ENCODE peak calls at places on chromosomes 1 and 21, in four cellular contexts. D is K562, C is HepG2, X is GM12878. Y is an unnamed sample.

GRCh38 chr1:89022167-89022959 is at the start of gene GBP3:
- DNase-seq in X (peak; percentile 33), C (no peak), D (no peak), Y (no peak)

GRCh38 chr21:32426592-32427051 is 14.1 kb downstream of the EVA1C start:
- DNase-seq in D (no peak), C (peak; percentile 23), X (no peak), Y (no peak)

GRCh38 chr1:173937062-173937461 is 19.9 kb upstream of the SERPINC1 start:
- DNase-seq in C (no peak), X (no peak), D (no peak), Y (no peak)

GRCh38 chr1:188022661-188023060 is 1193.9 kb downstream of the PLA2G4A start:
- DNase-seq in C (no peak), X (no peak), D (no peak), Y (no peak)

GRCh38 chr1:228144213-228145049 is 4.4 kb downstream of the GUK1 start:
- DNase-seq in D (peak; percentile 65), X (no peak), C (no peak), Y (no peak)

GRCh38 chr1:92599184-92599583 is 112.5 kb upstream of the GFI1 start:
- DNase-seq in X (no peak), C (peak; percentile 41), D (peak; percentile 30), Y (no peak)

GRCh38 chr1:65958561-65959350 is 166.1 kb downstream of the PDE4B start:
- DNase-seq in D (peak; percentile 55), X (peak; percentile 7), C (peak; percentile 16), Y (peak; percentile 63)

GRCh38 chr1:184535191-184535970 is 148.6 kb downstream of the C1orf21 start:
- DNase-seq in X (no peak), D (no peak), C (no peak), Y (no peak)

GRCh38 chr21:34199121-34199910 is 125.9 kb downstream of the MRPS6 start:
- DNase-seq in D (no peak), C (no peak), X (no peak), Y (no peak)

GRCh38 chr1:1165900-1166421 is 7.7 kb upstream of the TTLL10 start:
- DNase-seq in D (no peak), C (no peak), X (no peak), Y (no peak)

GRCh38 chr1:213987422-213987875 is 324 bp upstream of the PROX1 start:
- DNase-seq in D (no peak), C (no peak), X (no peak), Y (no peak)

GRCh38 chr1:82179162-82179561 is 378.4 kb downstream of the ADGRL2 start:
- DNase-seq in X (no peak), D (no peak), C (no peak), Y (no peak)

GRCh38 chr1:109252167-109252892 is 3.0 kb downstream of the CELSR2 start:
- DNase-seq in D (no peak), C (no peak), X (no peak), Y (no peak)

GRCh38 chr1:119816407-119816806 is 5.1 kb upstream of the REG4 start:
- DNase-seq in C (peak; percentile 87), X (no peak), D (peak; percentile 24), Y (no peak)

GRCh38 chr1:104182251-104182650 is 432.6 kb downstream of the AMY1C start:
- DNase-seq in D (no peak), X (no peak), C (no peak), Y (no peak)

GRCh38 chr1:184888505-184888904 is 85.8 kb downstream of the NIBAN1 start:
- DNase-seq in D (no peak), C (no peak), X (no peak), Y (no peak)

GRCh38 chr1:176364231-176364905 is 98.6 kb upstream of the PAPPA2 start:
- DNase-seq in C (no peak), D (no peak), X (no peak), Y (no peak)

GRCh38 chr1:11453742-11454442 is 25.1 kb upstream of the DISP3 start:
- DNase-seq in X (no peak), C (no peak), D (no peak), Y (no peak)

GRCh38 chr1:179365342-179366092 is at the start of gene AXDND1:
- DNase-seq in X (peak; percentile 70), C (peak; percentile 68), D (peak; percentile 94), Y (peak; percentile 86)

GRCh38 chr21:31173881-31174555 is 135.7 kb upstream of the KRTAP19-8 start:
- DNase-seq in X (no peak), D (no peak), C (no peak), Y (peak; percentile 50)

GRCh38 chr1:64060611-64061302 is 142.7 kb upstream of the UBE2U start:
- DNase-seq in D (no peak), X (no peak), C (no peak), Y (no peak)

GRCh38 chr1:201748331-201748730 is 80.6 kb upstream of the IPO9 start:
- DNase-seq in X (no peak), C (no peak), D (no peak), Y (no peak)

GRCh38 chr21:39610705-39611104 is 2.0 kb upstream of the B3GALT5 start:
- DNase-seq in C (peak; percentile 1), D (no peak), X (no peak), Y (peak; percentile 50)

GRCh38 chr1:243883551-243883950 is 33.5 kb upstream of the AKT3 start:
- DNase-seq in C (no peak), X (no peak), D (no peak), Y (no peak)

GRCh38 chr1:180249725-180250498 is 19.8 kb downstream of the LHX4 start:
- DNase-seq in C (no peak), D (no peak), X (no peak), Y (no peak)

GRCh38 chr1:54800899-54801759 is at the start of gene TTC22:
- DNase-seq in D (peak; percentile 68), C (no peak), X (peak; percentile 35), Y (no peak)

GRCh38 chr1:12604114-12604874 is 13.7 kb downstream of the DHRS3 start:
- DNase-seq in C (peak; percentile 95), X (no peak), D (peak; percentile 97), Y (no peak)

GRCh38 chr1:15355968-15356621 is 53.6 kb upstream of the EFHD2 start:
- DNase-seq in C (peak; percentile 93), D (no peak), X (no peak), Y (no peak)

GRCh38 chr1:66733348-66734017 is 18.8 kb upstream of the DYNLT5 start:
- DNase-seq in X (no peak), C (no peak), D (no peak), Y (no peak)

GRCh38 chr1:86765073-86765472 is 60.7 kb downstream of the SH3GLB1 start:
- DNase-seq in D (peak; percentile 92), X (no peak), C (no peak), Y (no peak)

GRCh38 chr1:31062867-31063380 is 2.6 kb downstream of the PUM1 start:
- DNase-seq in D (no peak), X (no peak), C (no peak), Y (no peak)

GRCh38 chr1:230854423-230854822 is 13.9 kb downstream of the C1orf198 start:
- DNase-seq in X (no peak), C (no peak), D (no peak), Y (no peak)

GRCh38 chr1:228093050-228093906 is 9.8 kb downstream of the C1orf35 start:
- DNase-seq in X (no peak), C (no peak), D (no peak), Y (no peak)

GRCh38 chr1:153535664-153536585 is at the start of gene S100A6:
- DNase-seq in D (no peak), C (peak; percentile 41), X (no peak), Y (no peak)

GRCh38 chr1:2468041-2468472 is 8.0 kb upstream of the PLCH2 start:
- DNase-seq in C (no peak), X (no peak), D (peak; percentile 64), Y (peak; percentile 46)

DNA sequence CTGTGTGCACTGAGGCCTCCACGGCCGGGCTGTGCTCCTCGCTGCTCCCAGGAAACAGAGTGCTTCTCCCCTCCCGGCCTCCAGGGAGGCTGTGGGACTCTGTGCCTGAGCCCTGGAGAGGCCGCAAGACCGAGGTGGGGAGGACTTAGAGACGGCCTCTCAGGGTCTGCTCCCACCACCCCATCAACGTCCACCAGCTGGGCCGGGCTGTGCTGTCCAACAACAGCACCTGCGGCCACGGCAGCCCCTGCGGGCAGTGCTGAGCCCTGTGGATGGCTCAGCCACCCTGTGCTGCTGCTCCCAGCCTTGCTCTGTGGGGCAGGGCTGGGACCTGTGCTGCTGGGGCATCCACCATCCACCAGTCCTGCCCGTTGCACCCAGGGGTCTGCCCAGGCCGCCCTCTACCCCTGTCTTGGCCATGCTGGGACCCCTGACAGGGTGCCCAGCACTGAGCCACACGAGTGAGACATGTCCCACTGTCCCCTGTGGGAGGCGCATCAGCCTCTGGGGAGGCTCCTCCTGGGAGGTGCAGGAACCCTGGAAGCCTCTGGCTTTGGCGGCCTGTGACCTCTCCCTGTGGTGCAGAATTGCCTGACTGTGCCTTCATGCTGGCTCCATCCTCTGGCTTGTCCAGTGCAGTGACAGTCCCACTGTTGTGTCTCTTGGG is 31.2 kb upstream of the LRRC3 start:
- DNase-seq in X (no peak), D (no peak), C (no peak), Y (no peak)
- TF ChIP-seq FOXK2 in X (no peak), D (no peak), C (no peak), Y (no peak)

DNA sequence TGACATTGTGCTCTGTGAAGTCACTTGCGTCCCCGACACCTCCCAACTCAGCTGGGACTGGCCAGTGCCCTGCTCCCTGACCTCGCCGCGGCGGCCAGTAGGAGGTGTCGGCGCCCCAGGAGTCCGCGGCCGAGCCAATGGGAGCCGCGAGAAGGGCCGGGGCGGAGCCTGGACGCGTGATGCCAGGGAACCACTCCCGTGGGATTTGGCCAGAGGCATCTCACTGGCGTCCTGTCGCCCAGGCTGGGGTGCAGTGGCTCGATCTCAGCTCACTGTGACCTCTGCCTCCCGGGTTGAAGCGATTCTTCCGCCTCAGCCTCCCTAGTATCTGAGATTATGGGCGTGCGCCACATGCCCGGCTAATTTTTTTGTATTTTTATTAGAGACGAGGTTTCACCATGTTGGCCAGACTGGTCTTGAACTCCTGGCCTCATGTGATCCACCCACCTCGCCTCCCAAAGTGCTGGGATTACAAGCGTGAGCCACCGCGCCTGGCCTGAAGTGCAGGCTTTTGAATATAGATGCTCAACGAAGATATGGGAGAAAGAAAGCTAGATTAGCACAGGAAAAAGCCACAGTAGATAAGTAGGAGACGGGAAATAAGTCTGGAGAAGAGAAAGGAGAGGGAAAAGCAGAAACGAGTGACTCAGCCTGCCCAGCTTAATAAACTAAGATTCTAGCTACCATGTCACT is 38.0 kb downstream of the ZBTB8OS start:
- DNase-seq in C (peak; percentile 82), D (peak; percentile 57), X (no peak), Y (peak; percentile 98)
- TF ChIP-seq BHLHE40 in C (peak; percentile 54), D (no peak), X (peak; percentile 48), Y (no peak)

DNA sequence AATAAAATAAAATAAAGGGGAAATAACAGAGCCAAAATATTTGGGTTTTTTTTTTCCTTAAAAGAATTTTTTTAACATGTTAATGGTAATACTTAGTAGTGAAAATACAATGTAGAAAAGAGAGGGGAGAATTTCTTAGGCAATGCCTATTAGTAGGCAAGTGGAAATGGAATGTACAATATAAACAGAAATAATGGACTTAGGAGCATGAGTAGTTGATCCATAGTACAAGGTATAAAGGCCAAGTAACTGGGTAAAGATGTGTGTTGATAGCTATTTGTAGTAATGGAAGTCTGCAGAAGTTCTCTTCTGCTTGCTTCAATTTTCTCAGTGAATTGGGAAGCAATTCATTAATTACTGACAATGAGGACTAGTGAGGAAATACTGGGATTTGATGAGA is 34.4 kb downstream of the TESK2 start:
- DNase-seq in X (no peak), D (no peak), C (peak; percentile 35), Y (no peak)
- TF ChIP-seq FOXK2 in X (no peak), D (no peak), C (no peak), Y (no peak)

DNA sequence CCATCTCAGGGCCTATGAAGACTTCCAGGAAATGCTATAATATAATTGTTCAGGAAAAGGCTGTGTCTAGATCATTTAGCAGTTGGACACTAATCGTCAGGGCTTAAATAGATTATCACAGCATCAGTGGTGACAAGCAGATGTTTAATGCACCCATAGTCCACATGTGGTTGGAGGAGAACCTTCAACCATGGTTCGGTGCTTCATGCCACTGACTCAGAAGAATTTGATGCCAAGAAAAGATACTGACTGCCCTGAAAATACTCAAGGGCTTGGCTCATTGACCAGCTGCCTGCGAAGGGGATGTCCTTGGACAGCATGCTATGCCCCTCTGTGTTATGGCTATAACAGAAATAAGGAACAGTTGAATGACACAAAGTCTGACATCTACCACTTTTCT is 175.7 kb downstream of the HHIPL2 start:
- DNase-seq in D (no peak), X (no peak), C (no peak), Y (no peak)
- TF ChIP-seq BHLHE40 in D (no peak), X (no peak), C (no peak), Y (no peak)

Y was measured in HEK293T.